ENCODE peak calls at places on chromosomes 5 and 9, in seven cellular contexts. H is mammary epithelial cell; Y is colonic mucosa; W is CD8-positive, alpha-beta T cell; K is heart right ventricle; C is lung; T is kidney epithelial cell. D is an unnamed sample.

GRCh38 chr5:135246923-135247795 is 151.9 kb downstream of the MACROH2A1 start:
- DNase-seq in W (no peak), T (peak), K (no peak), C (no peak), Y (peak), H (peak), D (no peak)

GRCh38 chr5:93304391-93304790 is 276.6 kb downstream of the NR2F1-AS1 start:
- DNase-seq in H (no peak), W (no peak), T (no peak), C (no peak), Y (no peak), K (no peak), D (no peak)

GRCh38 chr9:15104826-15105420 is 194.7 kb upstream of the FREM1 start:
- DNase-seq in H (peak), W (peak), K (no peak), Y (peak), T (peak), C (peak), D (peak)

GRCh38 chr9:122040573-122041242 is 52.4 kb downstream of the TTLL11 start:
- DNase-seq in K (no peak), T (no peak), Y (no peak), H (no peak), C (no peak), W (no peak), D (no peak)

GRCh38 chr5:150175536-150175935 is 9.0 kb downstream of the CDX1 start:
- DNase-seq in W (no peak), Y (no peak), H (no peak), T (no peak), C (no peak), K (no peak), D (no peak)

GRCh38 chr9:111798786-111799185 is 4.0 kb upstream of the SHOC1 start:
- DNase-seq in Y (no peak), H (peak), K (no peak), W (no peak), T (peak), C (no peak), D (no peak)

GRCh38 chr9:114652776-114653555 is 4.6 kb downstream of the TEX53 start:
- DNase-seq in W (no peak), H (peak), K (no peak), C (no peak), T (no peak), Y (no peak), D (no peak)

GRCh38 chr5:127080001-127080478 is 6.7 kb upstream of the C5orf63 start:
- DNase-seq in K (no peak), T (no peak), W (no peak), H (peak), Y (no peak), C (no peak), D (no peak)

GRCh38 chr9:113600871-113601545 is 137.5 kb downstream of the RGS3 start:
- DNase-seq in W (no peak), C (no peak), T (no peak), K (no peak), Y (no peak), H (no peak), D (no peak)

GRCh38 chr5:153714732-153715287 is 224.3 kb downstream of the GRIA1 start:
- DNase-seq in K (no peak), Y (no peak), W (no peak), C (no peak), H (no peak), T (no peak), D (no peak)

GRCh38 chr5:78705826-78706225 is 57.3 kb upstream of the LHFPL2 start:
- DNase-seq in C (no peak), W (no peak), T (no peak), Y (no peak), H (peak), K (no peak), D (no peak)

GRCh38 chr5:39093351-39093749 is 19.2 kb upstream of the RICTOR start:
- DNase-seq in W (no peak), H (peak), K (no peak), Y (no peak), T (no peak), C (no peak), D (no peak)

GRCh38 chr9:80320916-80321315 is 749.2 kb downstream of the TLE4 start:
- DNase-seq in W (no peak), T (peak), H (peak), Y (no peak), C (no peak), K (no peak), D (no peak)

GRCh38 chr5:124922255-124922975 is 176.0 kb upstream of the ZNF608 start:
- DNase-seq in C (no peak), K (no peak), T (no peak), H (no peak), Y (peak), W (no peak), D (no peak)
- H3K4me3 ChIP-seq in C (no peak), K (no peak), T (no peak), H (no peak), Y (no peak), W (no peak), D (no peak)

GRCh38 chr9:94586316-94586715 is 7.3 kb downstream of the FBP2 start:
- DNase-seq in C (no peak), T (no peak), H (no peak), W (no peak), Y (no peak), K (no peak), D (no peak)
- H3K4me3 ChIP-seq in C (no peak), T (no peak), H (no peak), W (no peak), Y (no peak), K (no peak), D (no peak)

GRCh38 chr5:113274836-113275414 is 159.9 kb downstream of the TSSK1B start:
- DNase-seq in W (no peak), C (no peak), H (no peak), K (no peak), T (no peak), Y (no peak), D (no peak)
- H3K4me3 ChIP-seq in W (no peak), C (no peak), H (no peak), K (no peak), T (no peak), Y (no peak), D (no peak)

DNA sequence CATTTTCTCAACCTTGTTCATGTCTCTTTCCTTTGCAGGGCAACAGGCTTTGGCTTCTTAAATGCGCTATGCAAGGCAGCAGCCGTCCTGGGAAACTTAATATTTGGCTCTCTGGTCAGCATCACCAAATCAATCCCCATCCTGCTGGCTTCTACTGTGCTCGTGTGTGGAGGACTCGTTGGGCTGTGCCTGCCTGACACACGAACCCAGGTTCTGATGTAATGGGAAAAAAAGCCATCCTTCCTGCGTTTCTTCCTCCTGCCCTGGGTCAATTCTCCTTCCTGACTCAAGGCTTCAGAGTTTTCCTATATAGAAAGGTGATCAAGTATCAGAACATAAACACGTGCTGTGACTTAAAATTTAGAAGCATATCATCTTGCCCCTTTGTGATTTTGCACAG is 77.8 kb upstream of the IQGAP2 start:
- DNase-seq in C (no peak), H (no peak), Y (no peak), T (no peak), W (no peak), K (no peak), D (no peak)
- H3K4me3 ChIP-seq in C (no peak), H (no peak), Y (no peak), T (no peak), W (peak), K (no peak), D (peak)

GRCh38 chr9:36818242-36818938 is 215.7 kb downstream of the PAX5 start:
- DNase-seq in H (no peak), T (no peak), K (no peak), W (no peak), C (no peak), Y (no peak), D (no peak)

GRCh38 chr9:36820392-36820861 is 213.6 kb downstream of the PAX5 start:
- DNase-seq in Y (no peak), W (no peak), C (no peak), H (no peak), K (no peak), T (no peak), D (no peak)

GRCh38 chr9:36817160-36817834 is 216.8 kb downstream of the PAX5 start:
- DNase-seq in H (no peak), W (no peak), T (no peak), Y (no peak), C (no peak), K (no peak), D (no peak)

GRCh38 chr9:36815566-36816348 is 218.3 kb downstream of the PAX5 start:
- DNase-seq in C (no peak), W (no peak), K (no peak), H (no peak), T (no peak), Y (no peak), D (no peak)

DNA sequence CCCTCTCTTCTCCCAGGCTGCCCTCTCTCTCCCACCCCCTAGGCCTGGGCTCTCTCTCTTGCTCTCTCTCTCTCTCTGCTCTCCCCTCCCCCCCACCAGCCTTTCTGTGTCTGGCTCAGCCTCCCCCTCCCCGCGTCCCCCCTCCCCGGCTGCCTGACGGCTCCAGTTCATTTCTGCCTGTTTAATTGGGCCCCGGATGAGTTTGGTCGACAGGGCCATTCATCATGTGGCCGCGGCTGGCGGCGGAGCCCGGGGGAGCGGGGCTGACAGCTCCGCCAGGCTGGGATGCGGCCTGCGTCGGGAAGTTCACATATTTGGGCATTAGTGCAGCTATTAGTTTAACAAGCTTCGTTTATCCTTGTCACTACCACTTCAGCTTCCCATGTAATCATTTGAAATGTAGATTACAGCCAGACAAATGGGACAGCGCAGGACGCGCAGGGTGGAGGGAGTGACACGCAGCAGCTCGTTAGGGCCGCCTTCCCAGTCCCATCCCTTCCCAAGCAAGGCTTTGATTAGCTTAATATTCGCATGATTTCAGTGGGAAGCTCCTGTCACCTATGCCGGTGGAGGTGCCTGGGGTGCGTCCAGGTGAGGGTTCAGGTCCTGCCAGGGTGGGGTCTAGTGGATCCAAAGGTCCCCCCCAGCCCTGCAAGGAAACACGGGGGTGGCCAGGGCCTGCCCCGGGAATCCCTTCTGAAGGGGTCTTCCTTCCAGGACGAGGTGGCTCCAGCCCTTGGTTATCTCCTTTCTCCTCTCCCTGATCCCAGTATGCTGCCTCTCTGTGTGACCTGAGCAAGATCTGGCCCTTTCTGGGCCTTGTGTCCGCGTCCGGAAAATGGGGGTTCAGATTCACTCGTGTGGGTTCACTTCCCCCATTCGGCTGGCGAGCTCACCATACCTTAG is 214.8 kb downstream of the PAX5 start:
- DNase-seq in W (no peak), K (no peak), T (no peak), C (no peak), Y (no peak), H (no peak), D (no peak)
- H3K4me3 ChIP-seq in W (no peak), K (no peak), T (no peak), C (no peak), Y (no peak), H (no peak), D (no peak)

GRCh38 chr5:20636686-20637085 is 648.7 kb upstream of the CDH18 start:
- DNase-seq in W (no peak), K (no peak), H (peak), C (no peak), Y (no peak), T (no peak), D (no peak)
- H3K4me3 ChIP-seq in W (no peak), K (no peak), H (no peak), C (no peak), Y (no peak), T (no peak), D (no peak)

D was measured in naive thymus-derived CD4-positive, alpha-beta T cell.